ENCODE peak calls at places on chromosomes 4 and X, in four cellular contexts. Z, Q, V and I are unnamed samples.

GRCh38 chrX:30270639-30271038 is 23.7 kb downstream of the MAGEB1 start:
- DNase-seq in Z (no peak), Q (no peak), V (no peak), I (no peak)

GRCh38 chrX:131778269-131779218 is 234.7 kb downstream of the OR13H1 start:
- DNase-seq in Z (peak; percentile 63), Q (no peak), V (peak; percentile 9), I (no peak)

GRCh38 chr4:52714597-52715254 is 36.5 kb downstream of the ERVMER34-1 start:
- DNase-seq in Z (no peak), Q (no peak), V (no peak), I (no peak)

GRCh38 chrX:152823657-152824056 is 6.9 kb downstream of the CETN2 start:
- DNase-seq in Z (no peak), Q (no peak), V (no peak), I (no peak)

GRCh38 chr4:48780867-48781219 is 764 bp upstream of the FRYL start:
- DNase-seq in Z (peak; percentile 11), Q (no peak), V (no peak), I (no peak)

GRCh38 chrX:104565791-104566687 is at the start of gene IL1RAPL2:
- DNase-seq in Z (no peak), Q (no peak), V (no peak), I (no peak)

GRCh38 chr4:125021189-125021588 is 293.6 kb upstream of the FAT4 start:
- DNase-seq in Z (no peak), Q (no peak), V (no peak), I (no peak)

GRCh38 chrX:40912576-40912975 is 172.7 kb upstream of the USP9X start:
- DNase-seq in Z (no peak), Q (no peak), V (no peak), I (no peak)

GRCh38 chrX:45851434-45851991 is 650.8 kb upstream of the DIPK2B start:
- DNase-seq in Z (no peak), Q (no peak), V (no peak), I (no peak)

GRCh38 chrX:46628406-46629371 is 55.1 kb downstream of the CHST7 start:
- DNase-seq in Z (peak; percentile 35), Q (peak; percentile 21), V (no peak), I (no peak)

GRCh38 chr4:120842046-120842445 is 80.5 kb downstream of the PRDM5 start:
- DNase-seq in Z (peak; percentile 78), Q (peak; percentile 34), V (no peak), I (peak; percentile 45)

GRCh38 chr4:67122029-67122428 is 423.3 kb downstream of the CENPC start:
- DNase-seq in Z (no peak), Q (no peak), V (no peak), I (no peak)

GRCh38 chr4:140710784-140711622 is 45.2 kb downstream of the TBC1D9 start:
- DNase-seq in Z (no peak), Q (no peak), V (no peak), I (no peak)

GRCh38 chrX:133415276-133416105 is at the start of gene GPC4:
- DNase-seq in Z (peak; percentile 6), Q (no peak), V (no peak), I (no peak)

GRCh38 chr4:126268106-126268505 is 953.4 kb downstream of the FAT4 start:
- DNase-seq in Z (no peak), Q (no peak), V (no peak), I (no peak)

GRCh38 chr4:127304356-127304755 is 328.4 kb upstream of the INTU start:
- DNase-seq in Z (no peak), Q (peak; percentile 4), V (no peak), I (peak; percentile 58)

GRCh38 chrX:118226060-118226428 is 109.4 kb upstream of the KLHL13 start:
- DNase-seq in Z (peak; percentile 3), Q (no peak), V (no peak), I (no peak)

GRCh38 chr4:1763550-1764080 is 29.5 kb upstream of the FGFR3 start:
- DNase-seq in Z (peak; percentile 25), Q (no peak), V (no peak), I (no peak)

GRCh38 chr4:41678086-41678485 is 70.4 kb downstream of the PHOX2B start:
- DNase-seq in Z (no peak), Q (no peak), V (no peak), I (no peak)

GRCh38 chr4:40564004-40564403 is 65.7 kb downstream of the RBM47 start:
- DNase-seq in Z (no peak), Q (no peak), V (no peak), I (no peak)

GRCh38 chrX:3697701-3698279 is 15.7 kb downstream of the PRKX start:
- DNase-seq in Z (peak; percentile 87), Q (no peak), V (peak; percentile 95), I (no peak)

GRCh38 chr4:84171871-84172270 is 327.2 kb downstream of the NKX6-1 start:
- DNase-seq in Z (no peak), Q (no peak), V (no peak), I (no peak)

GRCh38 chr4:175622887-175623286 is 189.2 kb downstream of the GPM6A start:
- DNase-seq in Z (peak; percentile 0), Q (no peak), V (no peak), I (no peak)
- TF ChIP-seq CTCF in Z (peak; percentile 5), Q (no peak), V (no peak), I (no peak)

DNA sequence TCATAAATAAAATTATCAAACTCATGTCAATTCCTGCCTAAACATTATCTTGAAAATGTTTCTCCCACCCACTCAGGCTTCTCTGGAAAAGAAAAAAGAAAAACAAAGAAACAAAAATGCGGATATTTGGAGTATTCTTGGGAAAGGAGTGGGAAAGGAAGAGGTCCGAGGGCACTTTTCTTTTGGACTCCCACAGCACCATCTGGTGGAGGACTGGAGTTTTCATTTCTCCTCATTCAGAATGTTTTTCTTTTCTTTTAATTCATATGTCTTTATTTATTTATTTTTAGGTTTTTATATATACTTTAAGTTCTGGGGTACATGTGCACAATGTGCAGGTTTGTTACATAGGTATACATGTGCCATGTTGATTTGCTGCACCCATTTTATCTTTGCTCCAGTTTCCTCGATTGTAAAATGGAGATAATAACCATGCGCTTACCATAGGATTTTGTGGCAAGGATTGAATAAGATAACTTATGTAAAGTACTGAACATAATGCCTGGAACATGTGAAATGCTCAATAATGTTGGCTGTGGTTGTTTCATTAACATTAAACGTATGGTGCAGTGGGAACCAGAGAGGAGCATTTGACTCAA is 8.0 kb upstream of the KCNE5 start:
- DNase-seq in Z (no peak), Q (no peak), V (no peak), I (no peak)
- TF ChIP-seq CTCF in Z (peak; percentile 64), Q (peak; percentile 49), V (peak; percentile 52), I (peak; percentile 42)

DNA sequence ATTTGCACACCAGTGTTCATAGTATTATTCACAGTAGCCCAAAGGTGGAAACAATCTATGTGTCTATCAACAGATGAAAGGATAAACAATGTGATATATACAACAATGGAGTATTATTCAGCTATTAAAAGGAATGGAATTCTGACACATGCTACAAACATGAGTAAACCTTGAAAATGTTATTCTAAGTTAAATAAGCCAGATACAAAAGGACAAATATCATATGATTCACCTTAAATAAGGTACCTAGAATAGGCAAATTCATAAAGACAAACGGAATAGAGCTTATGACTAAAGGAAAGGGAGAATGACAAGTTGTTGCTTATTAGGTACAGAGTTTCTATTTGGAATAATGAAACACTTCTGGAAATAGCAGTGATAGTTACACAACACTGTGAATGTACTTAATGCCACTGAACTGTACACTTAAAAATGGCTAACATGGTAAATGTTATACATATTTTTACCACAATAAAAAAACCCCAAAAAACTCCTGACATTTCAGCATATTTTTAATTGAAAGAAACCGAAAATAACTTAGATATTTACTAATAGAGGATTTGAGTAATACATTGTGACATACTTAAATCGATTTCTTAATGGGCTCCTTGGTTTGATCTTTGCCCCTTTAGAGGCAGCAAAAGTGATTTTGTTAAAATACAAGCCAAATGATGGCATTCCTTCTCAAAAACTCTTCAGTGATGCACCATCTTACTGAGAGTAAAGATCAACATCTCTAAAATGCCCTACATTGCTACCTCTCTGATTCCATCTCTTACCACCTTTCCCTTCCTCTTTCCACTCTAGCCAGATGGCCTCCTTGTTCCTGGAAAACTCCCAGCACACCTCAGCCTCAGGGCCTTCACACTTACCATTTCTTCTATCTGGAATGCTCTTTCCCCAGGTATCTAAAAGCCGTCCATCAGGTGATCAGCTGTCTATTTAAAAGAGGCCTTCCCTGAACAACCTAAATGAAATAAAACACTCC is 8.6 kb upstream of the CYP2U1 start:
- DNase-seq in Z (no peak), Q (no peak), V (no peak), I (no peak)
- TF ChIP-seq CTCF in Z (no peak), Q (no peak), V (no peak), I (no peak)

GRCh38 chr4:15778742-15779231 is 659 bp downstream of the CD38 start:
- DNase-seq in Z (peak; percentile 28), Q (no peak), V (no peak), I (no peak)

GRCh38 chr4:15777697-15778096 is 431 bp upstream of the CD38 start:
- DNase-seq in Z (no peak), Q (no peak), V (no peak), I (no peak)

GRCh38 chr4:15778191-15778741 is at the start of gene CD38:
- DNase-seq in Z (peak; percentile 8), Q (no peak), V (no peak), I (no peak)

GRCh38 chr4:15779789-15780188 is 1.7 kb downstream of the CD38 start:
- DNase-seq in Z (no peak), Q (no peak), V (no peak), I (no peak)

DNA sequence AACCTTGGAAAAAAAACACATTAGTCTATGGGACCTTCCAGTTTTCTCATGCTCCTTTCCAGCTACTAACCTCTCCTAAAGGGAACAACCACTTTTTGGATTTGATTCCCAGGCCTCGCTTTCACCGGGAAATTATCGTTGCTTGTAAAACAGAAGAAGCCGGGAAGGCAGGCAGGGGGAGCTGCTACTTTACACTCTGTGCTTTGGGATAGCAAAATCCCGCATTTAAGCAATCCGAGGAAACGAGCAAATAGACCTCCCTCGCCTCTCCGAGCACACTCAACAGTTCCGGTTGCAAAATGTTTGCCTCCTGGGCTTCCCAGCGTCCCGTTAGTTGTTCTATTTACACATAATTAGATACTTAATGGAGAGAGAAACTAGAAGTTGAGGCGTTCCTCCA is 1.2 kb downstream of the CD38 start:
- DNase-seq in Z (peak; percentile 59), Q (no peak), V (peak; percentile 9), I (peak; percentile 16)
- TF ChIP-seq CTCF in Z (peak; percentile 73), Q (peak; percentile 65), V (peak; percentile 53), I (peak; percentile 35)

GRCh38 chr4:154743683-154744340 is at the start of gene LRAT:
- DNase-seq in Z (no peak), Q (no peak), V (no peak), I (no peak)
- TF ChIP-seq CTCF in Z (no peak), Q (no peak), V (no peak), I (no peak)